ENCODE peak calls at places on chromosome 19, in six cellular contexts. L, M, J, O, W and Q are unnamed samples.

GRCh38 chr19:54137913-54138776 is 583 bp downstream of the CNOT3 start:
- DNase-seq in J (no peak), O (no peak), L (no peak), W (peak; percentile 55), M (no peak), Q (no peak)

GRCh38 chr19:52138614-52139290 is 986 bp downstream of the ZNF616 start:
- DNase-seq in L (no peak), J (no peak), O (peak; percentile 16), M (peak; percentile 5), W (peak; percentile 49), Q (peak; percentile 11)

GRCh38 chr19:37329686-37330085 is 41.2 kb upstream of the ZNF527 start:
- DNase-seq in L (no peak), M (no peak), W (no peak), O (no peak), J (no peak), Q (peak; percentile 19)

GRCh38 chr19:47228937-47229673 is 1.9 kb downstream of the BBC3 start:
- DNase-seq in L (peak; percentile 35), J (peak; percentile 25), O (peak; percentile 51), M (peak; percentile 35), W (no peak), Q (peak; percentile 38)

GRCh38 chr19:17402982-17403855 is 2.2 kb downstream of the BST2 start:
- DNase-seq in O (no peak), J (no peak), L (no peak), W (peak; percentile 67), M (no peak), Q (peak; percentile 69)

GRCh38 chr19:15810335-15810734 is 5.1 kb downstream of the OR10H1 start:
- DNase-seq in M (no peak), W (no peak), O (no peak), J (no peak), L (no peak), Q (no peak)

GRCh38 chr19:13104848-13105646 is 2.4 kb upstream of the LYL1 start:
- DNase-seq in O (no peak), J (peak; percentile 34), M (peak; percentile 28), W (peak; percentile 69), L (no peak), Q (no peak)

GRCh38 chr19:12544401-12544876 is 6.8 kb downstream of the ZNF564 start:
- DNase-seq in W (no peak), L (no peak), M (no peak), O (peak; percentile 90), J (no peak), Q (peak; percentile 77)

GRCh38 chr19:52070496-52070895 is 21.9 kb upstream of the ZNF432 start:
- DNase-seq in O (peak; percentile 79), W (no peak), L (no peak), J (no peak), M (no peak), Q (peak; percentile 80)

GRCh38 chr19:14555918-14556661 is 15.8 kb downstream of the NDUFB7 start:
- DNase-seq in O (peak; percentile 68), L (peak; percentile 67), M (no peak), W (no peak), J (no peak), Q (peak; percentile 66)

GRCh38 chr19:18589380-18590272 is 1.0 kb downstream of the REX1BD start:
- DNase-seq in O (peak; percentile 46), J (peak; percentile 64), M (peak; percentile 69), L (peak; percentile 61), W (no peak), Q (peak; percentile 50)

GRCh38 chr19:6235031-6235951 is 44.5 kb downstream of the MLLT1 start:
- DNase-seq in L (no peak), J (no peak), W (no peak), M (no peak), O (no peak), Q (no peak)

GRCh38 chr19:52296400-52296772 is 583 bp upstream of the ZNF480 start:
- DNase-seq in J (no peak), M (no peak), W (peak; percentile 30), L (no peak), O (no peak), Q (no peak)

GRCh38 chr19:13060233-13060963 is 42.3 kb downstream of the LYL1 start:
- DNase-seq in L (no peak), W (no peak), O (no peak), M (no peak), J (no peak), Q (peak; percentile 16)

GRCh38 chr19:29876414-29876813 is 64.6 kb downstream of the CCNE1 start:
- DNase-seq in J (no peak), M (no peak), O (no peak), W (no peak), L (no peak), Q (no peak)

GRCh38 chr19:43505941-43506340 is 1.4 kb upstream of the PHLDB3 start:
- DNase-seq in W (no peak), J (no peak), L (no peak), M (no peak), O (no peak), Q (no peak)

GRCh38 chr19:23054456-23054855 is 51.5 kb upstream of the ZNF728 start:
- DNase-seq in L (no peak), M (no peak), W (no peak), J (no peak), O (no peak), Q (no peak)

GRCh38 chr19:18366027-18366435 is 19.9 kb upstream of the GDF15 start:
- DNase-seq in L (no peak), W (no peak), J (no peak), M (no peak), O (peak; percentile 41), Q (no peak)

GRCh38 chr19:56538254-56538760 is 441 bp upstream of the ZFP28 start:
- DNase-seq in L (peak; percentile 87), M (peak; percentile 80), O (peak; percentile 82), W (peak; percentile 94), J (peak; percentile 89), Q (peak; percentile 87)

GRCh38 chr19:8305798-8306197 is 2.4 kb downstream of the CD320 start:
- DNase-seq in O (no peak), J (no peak), L (no peak), M (peak; percentile 2), W (no peak), Q (no peak)

GRCh38 chr19:5947435-5947834 is 30.5 kb downstream of the RANBP3 start:
- DNase-seq in O (peak; percentile 27), L (peak; percentile 68), J (no peak), M (no peak), W (no peak), Q (peak; percentile 81)

GRCh38 chr19:15831626-15832025 is 16.2 kb upstream of the OR10H1 start:
- DNase-seq in J (no peak), W (no peak), M (no peak), O (no peak), L (no peak), Q (no peak)

GRCh38 chr19:42311612-42312160 is 1.4 kb upstream of the TMEM145 start:
- DNase-seq in O (no peak), M (no peak), J (no peak), L (no peak), W (no peak), Q (no peak)

GRCh38 chr19:49801966-49802661 is 11.0 kb downstream of the FUZ start:
- DNase-seq in M (no peak), L (peak; percentile 73), W (no peak), J (no peak), O (peak; percentile 73), Q (peak; percentile 85)

GRCh38 chr19:33953592-33953991 is 156.9 kb downstream of the KCTD15 start:
- DNase-seq in W (no peak), J (no peak), O (no peak), M (no peak), L (no peak), Q (no peak)

GRCh38 chr19:1457031-1457739 is 7.3 kb downstream of the APC2 start:
- DNase-seq in M (no peak), L (no peak), W (no peak), J (no peak), O (no peak), Q (no peak)

GRCh38 chr19:41206926-41207750 is 11.9 kb upstream of the AXL start:
- DNase-seq in M (no peak), O (no peak), W (no peak), L (no peak), J (no peak), Q (no peak)

GRCh38 chr19:51417107-51417806 is at the start of gene SIGLEC10:
- DNase-seq in L (no peak), W (peak; percentile 55), O (no peak), M (peak; percentile 68), J (no peak), Q (no peak)